ENCODE peak calls at places on chromosome 13, in four cellular contexts. Q, V, L and U are unnamed samples.

GRCh38 chr13:51589793-51590192 is 5.5 kb downstream of the WDFY2 start:
- DNase-seq in Q (no peak), V (no peak), L (no peak), U (no peak)

GRCh38 chr13:52599037-52599852 is 43.0 kb upstream of the HNRNPA1L2 start:
- DNase-seq in Q (peak), V (no peak), L (no peak), U (no peak)

GRCh38 chr13:81171065-81171647 is 830.2 kb upstream of the SPRY2 start:
- DNase-seq in Q (peak), V (no peak), L (no peak), U (no peak)

GRCh38 chr13:63190219-63190618 is 1774.6 kb upstream of the PCDH20 start:
- DNase-seq in Q (no peak), V (no peak), L (no peak), U (no peak)

GRCh38 chr13:110415669-110416068 is 108.6 kb downstream of the COL4A2 start:
- DNase-seq in Q (no peak), V (no peak), L (no peak), U (no peak)

GRCh38 chr13:46469064-46469463 is 82.0 kb upstream of the RUBCNL start:
- DNase-seq in Q (no peak), V (no peak), L (no peak), U (no peak)

GRCh38 chr13:20400774-20401173 is 124.9 kb downstream of the CRYL1 start:
- DNase-seq in Q (no peak), V (no peak), L (no peak), U (no peak)

GRCh38 chr13:44050450-44051063 is 170.9 kb downstream of the LACC1 start:
- DNase-seq in Q (no peak), V (no peak), L (no peak), U (no peak)

GRCh38 chr13:80340643-80341097 is 256 bp downstream of the SPRY2 start:
- DNase-seq in Q (no peak), V (no peak), L (peak), U (no peak)

GRCh38 chr13:44906758-44907157 is 82.5 kb downstream of the NUFIP1 start:
- DNase-seq in Q (no peak), V (no peak), L (no peak), U (no peak)

GRCh38 chr13:72151241-72151640 is 284.2 kb upstream of the DACH1 start:
- DNase-seq in Q (no peak), V (no peak), L (no peak), U (no peak)

GRCh38 chr13:44155422-44156293 is 218.0 kb upstream of the SERP2 start:
- DNase-seq in Q (peak), V (no peak), L (peak), U (no peak)

GRCh38 chr13:110340812-110341444 is 33.8 kb downstream of the COL4A2 start:
- DNase-seq in Q (no peak), V (peak), L (peak), U (peak)

GRCh38 chr13:98293103-98293502 is 116.0 kb upstream of the RNF113B start:
- DNase-seq in Q (no peak), V (no peak), L (no peak), U (no peak)

GRCh38 chr13:113137656-113138292 is 15.2 kb downstream of the F10 start:
- DNase-seq in Q (peak), V (no peak), L (peak), U (no peak)

GRCh38 chr13:112638157-112638750 is 50.3 kb upstream of the TUBGCP3 start:
- DNase-seq in Q (no peak), V (no peak), L (peak), U (no peak)

GRCh38 chr13:25839356-25839755 is 212.5 kb downstream of the SHISA2 start:
- DNase-seq in Q (no peak), V (no peak), L (no peak), U (no peak)

GRCh38 chr13:52809310-52809769 is 39.1 kb downstream of the PCDH8 start:
- DNase-seq in Q (peak), V (no peak), L (no peak), U (peak)

GRCh38 chr13:45807520-45808099 is 43.9 kb downstream of the SIAH3 start:
- DNase-seq in Q (peak), V (no peak), L (no peak), U (no peak)

GRCh38 chr13:27968316-27969072 is 621 bp downstream of the CDX2 start:
- DNase-seq in Q (peak), V (no peak), L (peak), U (no peak)
- H3K4me3 ChIP-seq in Q (peak), V (no peak), L (no peak), U (no peak)

GRCh38 chr13:50537029-50537428 is 306.5 kb downstream of the DLEU7 start:
- DNase-seq in Q (no peak), V (no peak), L (no peak), U (no peak)

GRCh38 chr13:50529154-50529882 is 314.2 kb downstream of the DLEU7 start:
- DNase-seq in Q (no peak), V (peak), L (peak), U (peak)

GRCh38 chr13:50535050-50535449 is 308.4 kb downstream of the DLEU7 start:
- DNase-seq in Q (no peak), V (no peak), L (no peak), U (no peak)

GRCh38 chr13:50527612-50528509 is 315.6 kb downstream of the DLEU7 start:
- DNase-seq in Q (no peak), V (no peak), L (no peak), U (no peak)

GRCh38 chr13:50531917-50532899 is 311.3 kb downstream of the DLEU7 start:
- DNase-seq in Q (no peak), V (no peak), L (no peak), U (no peak)
- TF ChIP-seq CTCF in Q (peak), V (peak), L (peak), U (peak)

DNA sequence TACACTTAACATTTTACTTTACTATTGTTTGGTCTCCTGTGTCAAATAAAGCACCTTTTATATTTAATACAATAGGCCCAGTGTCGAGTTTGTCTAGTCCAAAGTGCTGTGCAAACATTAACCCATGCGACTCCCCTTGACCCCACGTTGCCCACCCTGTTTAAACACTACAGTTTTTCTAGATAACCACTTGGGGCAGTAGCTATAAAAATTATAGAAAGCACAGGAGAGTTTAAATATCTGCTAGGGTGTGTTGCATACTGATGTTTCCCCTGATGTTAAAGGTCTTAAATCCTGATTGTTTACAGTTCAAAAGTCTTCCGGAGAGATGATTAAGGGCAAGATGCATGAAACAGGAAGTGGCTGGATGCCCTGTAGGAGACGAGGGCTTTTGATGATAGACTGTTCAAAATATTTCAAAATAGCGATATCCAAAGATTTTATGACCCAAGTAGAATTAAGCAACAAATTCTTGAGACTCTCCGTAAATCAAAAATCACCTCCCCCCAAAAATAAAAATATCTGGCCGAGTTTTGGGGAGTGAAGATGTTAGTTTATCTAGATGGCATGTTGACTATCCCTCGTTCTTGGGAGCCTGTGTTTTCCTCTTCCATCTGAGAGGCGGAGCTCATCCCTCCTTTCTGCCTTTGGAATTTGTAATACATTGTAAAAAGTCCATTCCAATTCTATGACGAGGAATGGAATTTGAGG is 167.1 kb downstream of the FGF9 start:
- DNase-seq in Q (no peak), V (no peak), L (no peak), U (no peak)
- H3K4me3 ChIP-seq in Q (no peak), V (no peak), L (no peak), U (no peak)

GRCh38 chr13:105608132-105608531 is 927.3 kb downstream of the EFNB2 start:
- DNase-seq in Q (no peak), V (no peak), L (no peak), U (no peak)
- TF ChIP-seq CTCF in Q (no peak), V (no peak), L (no peak), U (no peak)

DNA sequence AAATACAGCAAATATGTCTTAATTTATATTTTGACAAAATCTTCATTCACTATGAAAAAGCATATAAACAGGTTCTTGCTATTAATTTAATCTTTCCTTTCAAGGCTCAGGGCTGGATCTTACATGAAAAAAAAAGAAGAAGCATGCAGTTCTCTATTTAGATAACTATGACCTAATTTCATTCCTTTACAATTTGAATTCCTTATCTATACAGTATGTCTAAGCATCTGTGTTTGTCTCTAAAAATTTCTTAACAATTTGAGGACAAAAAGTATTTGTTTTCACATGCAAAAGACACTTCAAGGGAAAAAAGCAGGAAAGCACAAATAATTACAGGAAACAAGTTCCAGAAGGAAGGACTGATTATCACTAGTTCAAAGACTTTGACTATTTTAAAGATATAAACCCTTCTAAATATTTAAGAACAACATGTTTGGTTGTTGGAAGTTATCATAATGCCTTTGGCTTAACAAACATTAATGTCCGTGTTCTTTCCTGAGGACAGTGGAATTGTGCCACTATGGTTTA is 157.5 kb downstream of the TBC1D4 start:
- DNase-seq in Q (no peak), V (no peak), L (no peak), U (no peak)
- H3K4me3 ChIP-seq in Q (no peak), V (no peak), L (no peak), U (no peak)

DNA sequence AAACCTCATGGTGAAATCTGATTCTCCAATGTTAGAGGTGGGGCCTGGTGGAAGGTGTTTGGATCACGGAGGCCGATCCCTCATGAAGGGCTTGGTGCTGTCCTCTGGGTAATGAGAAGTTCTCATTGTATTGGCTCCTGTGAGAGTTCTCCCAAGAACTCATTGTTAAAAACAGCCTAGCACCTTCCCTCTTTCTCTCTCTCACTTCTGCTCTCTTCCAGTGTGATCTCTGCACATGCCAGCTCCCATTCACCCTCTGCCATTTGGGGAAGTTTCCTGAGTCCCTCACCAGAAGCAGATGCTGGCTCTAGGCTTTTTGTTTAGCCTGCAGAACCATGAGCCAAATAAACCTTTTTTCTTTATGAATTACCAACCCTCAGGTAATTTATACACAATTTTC is 3.1 kb upstream of the SUCLA2 start:
- DNase-seq in Q (no peak), V (no peak), L (no peak), U (no peak)
- TF ChIP-seq CTCF in Q (no peak), V (no peak), L (no peak), U (no peak)

GRCh38 chr13:94966380-94966779 is 254.0 kb upstream of the SOX21 start:
- DNase-seq in Q (peak), V (no peak), L (no peak), U (no peak)
- H3K4me3 ChIP-seq in Q (peak), V (no peak), L (no peak), U (no peak)

GRCh38 chr13:102091231-102091630 is 310.6 kb downstream of the FGF14 start:
- DNase-seq in Q (peak), V (no peak), L (no peak), U (no peak)

GRCh38 chr13:102089722-102090121 is 312.1 kb downstream of the FGF14 start:
- DNase-seq in Q (no peak), V (no peak), L (no peak), U (no peak)

GRCh38 chr13:102090532-102090931 is 311.3 kb downstream of the FGF14 start:
- DNase-seq in Q (no peak), V (no peak), L (no peak), U (no peak)

GRCh38 chr13:102089177-102089576 is 312.7 kb downstream of the FGF14 start:
- DNase-seq in Q (no peak), V (no peak), L (no peak), U (no peak)
- TF ChIP-seq CTCF in Q (peak), V (no peak), L (no peak), U (peak)